ENCODE peak calls at places on chromosomes 13 and 19, in nine cellular contexts. Q, G, V, K, W, O, S, I and C are unnamed samples. For H3K4me1, the result is how much of the 10 kb centered on the place peaks cover.

GRCh38 chr19:24033962-24034342 is 53.0 kb upstream of the ZNF254 start:
- DNase-seq in V (peak), G (peak), I (peak), K (peak), Q (no peak), O (peak), S (peak), W (peak), C (peak)

GRCh38 chr13:30256713-30257432 is 50.5 kb downstream of the KATNAL1 start:
- DNase-seq in O (no peak), G (no peak), W (no peak), V (no peak), Q (no peak), S (peak), K (no peak), I (no peak), C (no peak)

GRCh38 chr19:18415177-18415867 is 3.9 kb upstream of the SSBP4 start:
- DNase-seq in G (no peak), W (no peak), S (no peak), V (peak), K (peak), Q (peak), I (peak), O (peak), C (peak)

GRCh38 chr13:79810671-79811070 is 329.7 kb downstream of the NDFIP2 start:
- DNase-seq in S (peak), V (no peak), G (no peak), I (no peak), Q (no peak), W (no peak), O (no peak), K (no peak), C (no peak)

GRCh38 chr13:51328488-51328887 is 11.0 kb upstream of the SERPINE3 start:
- DNase-seq in Q (no peak), S (no peak), W (no peak), K (no peak), O (no peak), G (no peak), I (no peak), V (no peak), C (no peak)

GRCh38 chr19:8034178-8034525 is 18.4 kb upstream of the CCL25 start:
- DNase-seq in W (no peak), I (no peak), S (no peak), Q (no peak), G (no peak), O (no peak), V (no peak), K (no peak), C (no peak)

GRCh38 chr13:50149932-50150331 is 134.7 kb downstream of the KCNRG start:
- DNase-seq in K (no peak), Q (no peak), S (no peak), W (no peak), I (peak), O (peak), G (peak), V (no peak), C (no peak)

GRCh38 chr13:112877976-112878955 is 90.7 kb upstream of the MCF2L start:
- DNase-seq in W (no peak), V (no peak), S (no peak), Q (no peak), I (no peak), O (no peak), G (no peak), K (no peak), C (no peak)

GRCh38 chr13:45119469-45119989 is 781 bp upstream of the GTF2F2 start:
- DNase-seq in K (peak), S (no peak), G (no peak), V (peak), W (peak), O (no peak), I (no peak), Q (no peak), C (no peak)

GRCh38 chr13:50179977-50180376 is 164.7 kb downstream of the KCNRG start:
- DNase-seq in I (no peak), W (no peak), Q (no peak), S (no peak), O (no peak), V (no peak), K (no peak), G (no peak), C (no peak)

GRCh38 chr13:52743988-52744387 is 4.4 kb upstream of the CNMD start:
- DNase-seq in V (no peak), I (no peak), W (no peak), G (no peak), K (no peak), S (no peak), Q (no peak), O (no peak), C (no peak)

GRCh38 chr19:2867025-2867991 is at the start of gene ZNF556:
- DNase-seq in K (no peak), I (no peak), W (no peak), V (peak), G (no peak), S (peak), O (no peak), Q (no peak), C (no peak)

GRCh38 chr13:112325142-112325808 is 50.9 kb upstream of the SPACA7 start:
- DNase-seq in Q (no peak), G (no peak), K (no peak), S (no peak), O (no peak), I (no peak), V (no peak), W (no peak), C (no peak)

GRCh38 chr13:29918845-29919244 is 68.4 kb upstream of the UBL3 start:
- DNase-seq in O (peak), S (no peak), Q (no peak), G (peak), V (no peak), K (no peak), I (no peak), W (no peak), C (peak)

GRCh38 chr19:49489601-49490167 is 2.3 kb downstream of the RPL13A start:
- DNase-seq in W (peak), I (no peak), O (no peak), G (no peak), S (peak), Q (no peak), V (no peak), K (no peak), C (no peak)

GRCh38 chr19:781800-782194 is 15.5 kb upstream of the PTBP1 start:
- DNase-seq in W (no peak), V (no peak), S (no peak), O (no peak), G (no peak), I (no peak), K (no peak), Q (no peak), C (no peak)

GRCh38 chr13:96816874-96817273 is 177.4 kb downstream of the OXGR1 start:
- DNase-seq in K (no peak), Q (no peak), G (no peak), V (no peak), W (no peak), O (no peak), S (no peak), I (no peak), C (no peak)

GRCh38 chr19:54231077-54231931 is 8.5 kb upstream of the LILRB3 start:
- DNase-seq in K (peak), V (peak), S (peak), G (peak), Q (peak), W (peak), O (peak), I (peak), C (peak)

GRCh38 chr19:43618921-43619261 is 538 bp downstream of the ZNF428 start:
- DNase-seq in O (no peak), K (no peak), G (no peak), I (no peak), V (no peak), S (peak), Q (no peak), W (peak), C (no peak)

GRCh38 chr13:113178896-113179167 is 20.4 kb downstream of the PROZ start:
- DNase-seq in V (no peak), S (no peak), K (no peak), I (no peak), G (no peak), O (no peak), W (no peak), Q (no peak), C (no peak)

GRCh38 chr13:27308941-27309340 is 38.3 kb downstream of the RASL11A start:
- DNase-seq in W (no peak), I (no peak), Q (no peak), O (no peak), S (no peak), V (no peak), K (no peak), G (no peak), C (no peak)
- TF ChIP-seq CTCF in W (no peak), I (no peak), Q (no peak), O (no peak), S (no peak), V (no peak), K (no peak), G (no peak), C (no peak)

DNA sequence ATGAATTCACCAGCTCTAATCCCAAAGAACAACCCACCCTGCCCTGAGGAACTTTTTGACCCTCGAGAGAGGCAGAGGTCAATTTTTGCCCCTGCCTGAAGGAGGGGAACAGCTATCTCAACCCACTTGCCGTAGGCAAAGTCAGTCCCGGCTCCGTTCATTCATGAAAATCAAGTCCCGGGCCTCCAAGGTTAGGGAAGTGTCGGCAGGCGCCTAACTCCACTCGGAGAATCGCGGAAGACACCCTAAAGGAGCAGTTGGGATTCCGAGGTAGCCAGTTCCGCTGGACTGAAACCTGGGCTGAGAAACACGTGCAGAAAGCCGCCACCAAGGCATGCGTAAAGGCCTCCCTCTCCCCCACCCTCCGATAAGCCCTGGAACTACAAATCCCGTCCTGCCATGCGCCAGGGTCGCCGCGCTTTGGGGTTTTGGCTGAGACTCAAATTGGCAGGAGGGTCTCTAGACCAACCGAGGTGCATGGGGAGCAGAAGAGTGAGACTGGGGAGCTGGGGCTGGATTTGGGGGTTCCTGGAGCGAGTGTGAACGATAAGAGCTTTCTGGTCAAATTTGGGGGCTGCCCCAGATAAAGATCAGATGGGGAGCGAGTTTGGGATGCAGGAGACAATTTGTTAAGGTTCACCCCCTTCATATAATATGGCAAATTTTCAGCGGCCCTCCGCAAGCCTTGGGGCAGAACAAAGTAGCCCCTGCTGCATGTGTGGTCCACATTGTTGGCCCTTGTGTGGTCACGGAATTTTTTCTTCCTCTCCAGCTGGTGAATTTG is at the start of gene TNPO2:
- DNase-seq in W (peak), I (peak), G (peak), O (peak), V (peak), S (peak), Q (no peak), K (peak), C (no peak)
- H3K4me1 ChIP-seq in W (under half), I (under half), G (under half), O (under half), V (under half), S (under half), Q (under half), K (under half), C (under half)

DNA sequence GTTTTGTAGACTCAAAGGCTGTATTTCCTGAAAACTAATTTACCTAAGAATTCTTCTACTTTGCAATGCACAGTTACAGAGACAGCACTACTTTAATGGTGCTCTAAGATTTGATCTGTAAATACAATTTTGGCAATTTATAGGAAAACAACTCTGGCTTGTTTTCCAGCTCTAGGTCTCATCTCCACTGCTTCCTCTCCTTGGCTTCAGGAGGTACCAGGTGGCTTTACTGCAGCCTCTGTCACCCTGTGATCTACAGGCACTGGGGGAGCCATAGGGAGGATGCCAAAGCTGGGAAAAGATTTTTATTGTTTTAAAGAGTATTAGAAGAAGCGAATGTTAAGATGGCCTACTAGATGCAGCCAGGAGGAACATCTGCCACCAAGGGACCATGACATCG is 1563.6 kb downstream of the OLFM4 start:
- DNase-seq in S (no peak), G (no peak), V (no peak), I (no peak), K (no peak), W (no peak), Q (no peak), O (no peak), C (no peak)
- TF ChIP-seq POLR2A in S (no peak), G (no peak), V (no peak), I (no peak), K (no peak), W (no peak), Q (no peak), O (no peak), C (no peak)

GRCh38 chr13:94716016-94716415 is 3.7 kb upstream of the SOX21 start:
- DNase-seq in K (no peak), Q (no peak), O (no peak), S (no peak), W (no peak), I (no peak), V (no peak), G (no peak), C (no peak)
- TF ChIP-seq CTCF in K (no peak), Q (no peak), O (no peak), S (peak), W (no peak), I (no peak), V (no peak), G (no peak), C (no peak)

GRCh38 chr19:16611121-16611520 is 16.9 kb downstream of the MED26 start:
- DNase-seq in S (no peak), Q (no peak), W (no peak), V (no peak), K (no peak), G (no peak), O (no peak), I (no peak), C (no peak)
- H3K4me1 ChIP-seq in S (under half), Q (under half), W (under half), V (under half), K (under half), G (under half), O (half or more), I (half or more), C (under half)

GRCh38 chr19:11067356-11068113 is 21.7 kb upstream of the LDLR start:
- DNase-seq in S (no peak), Q (no peak), V (no peak), O (no peak), W (no peak), I (no peak), K (no peak), G (no peak), C (no peak)

GRCh38 chr19:11063434-11063833 is 25.8 kb upstream of the LDLR start:
- DNase-seq in O (no peak), Q (no peak), G (no peak), I (no peak), W (no peak), K (no peak), V (no peak), S (no peak), C (no peak)

GRCh38 chr19:11066326-11066725 is 22.9 kb upstream of the LDLR start:
- DNase-seq in S (no peak), W (no peak), V (no peak), Q (no peak), O (no peak), K (no peak), G (no peak), I (no peak), C (no peak)

GRCh38 chr19:11061951-11062350 is 27.3 kb upstream of the LDLR start:
- DNase-seq in I (no peak), V (no peak), K (peak), W (no peak), O (no peak), G (no peak), S (no peak), Q (no peak), C (no peak)

DNA sequence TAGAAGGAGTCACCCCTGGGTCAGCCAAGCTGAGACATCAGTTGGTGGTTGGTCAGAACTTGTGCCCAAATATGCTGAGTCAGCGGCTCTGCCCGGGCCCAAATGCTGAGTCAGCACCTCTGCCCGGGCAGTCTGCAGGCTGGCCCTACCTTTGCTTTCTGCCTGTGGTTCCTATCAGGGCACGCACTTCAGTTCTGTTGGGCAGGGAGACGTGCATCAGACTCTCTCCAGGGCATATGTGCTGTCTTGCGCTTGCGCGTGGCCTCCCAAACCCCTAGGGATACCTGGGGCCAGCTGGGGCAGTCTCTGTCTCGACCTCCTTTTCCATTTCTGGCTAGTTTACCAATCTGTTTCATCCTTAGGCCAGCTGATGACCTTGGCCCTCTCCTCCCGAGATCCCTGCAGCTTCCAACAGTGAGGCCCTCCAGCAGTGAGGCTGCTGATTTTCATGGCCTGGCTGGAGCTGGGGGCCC is 24.4 kb upstream of the LDLR start:
- DNase-seq in S (peak), I (no peak), O (peak), G (no peak), K (no peak), W (no peak), V (peak), Q (no peak), C (no peak)
- TF ChIP-seq POLR2A in S (no peak), I (no peak), O (no peak), G (no peak), K (no peak), W (no peak), V (peak), Q (no peak), C (no peak)

GRCh38 chr13:47801555-47801954 is 199.5 kb downstream of the SUCLA2 start:
- DNase-seq in W (no peak), I (no peak), S (no peak), K (no peak), G (no peak), V (no peak), Q (no peak), O (no peak), C (no peak)

GRCh38 chr13:47796816-47797215 is 204.3 kb downstream of the SUCLA2 start:
- DNase-seq in S (no peak), I (peak), Q (no peak), W (no peak), O (no peak), V (no peak), K (no peak), G (no peak), C (no peak)

GRCh38 chr13:47798194-47798593 is 202.9 kb downstream of the SUCLA2 start:
- DNase-seq in Q (no peak), S (no peak), I (no peak), V (no peak), G (no peak), W (no peak), K (no peak), O (no peak), C (no peak)

GRCh38 chr13:47800593-47800992 is 200.5 kb downstream of the SUCLA2 start:
- DNase-seq in O (no peak), S (no peak), K (no peak), I (no peak), Q (no peak), W (no peak), V (no peak), G (no peak), C (no peak)

DNA sequence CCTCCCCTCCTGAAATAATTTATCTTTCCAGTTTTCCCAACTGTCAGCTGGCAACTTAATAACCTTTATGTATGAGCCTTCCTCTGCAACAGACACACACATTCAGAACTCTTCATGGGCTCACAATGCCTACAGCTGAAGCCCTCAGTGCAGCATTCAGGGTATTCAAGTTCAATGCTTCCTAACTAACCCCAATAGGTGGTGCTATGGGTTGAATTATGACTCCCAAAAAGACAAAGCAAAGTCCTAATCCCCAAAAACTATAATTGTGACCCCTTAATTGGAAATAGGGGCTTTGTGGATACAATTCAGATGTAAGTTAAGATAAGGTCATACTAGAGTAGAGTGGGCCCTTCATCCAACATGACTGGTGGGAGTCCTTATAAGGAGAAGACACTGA is 202.2 kb downstream of the SUCLA2 start:
- DNase-seq in I (no peak), Q (no peak), V (no peak), S (no peak), K (no peak), G (no peak), O (no peak), W (no peak), C (no peak)
- TF ChIP-seq CTCF in I (no peak), Q (no peak), V (no peak), S (no peak), K (no peak), G (no peak), O (no peak), W (no peak), C (no peak)